ENCODE peak calls at places on chromosomes 6 and 20, in ten cellular contexts. One of them, this sample, is unnamed.

GRCh38 chr6:113758214-113758613 is 98.9 kb upstream of the MARCKS start:
- DNase-seq in aorta: no peak
- DNase-seq in CD8-positive, alpha-beta T cell: no peak
- DNase-seq in heart left ventricle: no peak
- DNase-seq in mucosa of descending colon: no peak
- DNase-seq in adrenal gland: no peak
- DNase-seq in left ventricle myocardium inferior: no peak
- DNase-seq in A549: no peak
- DNase-seq in psoas muscle: no peak
- DNase-seq in effector memory CD4-positive, alpha-beta T cell: no peak
- DNase-seq in this sample: no peak

GRCh38 chr6:94636780-94637385 is 940.5 kb upstream of the MANEA start:
- DNase-seq in aorta: no peak
- DNase-seq in left ventricle myocardium inferior: no peak
- DNase-seq in effector memory CD4-positive, alpha-beta T cell: no peak
- DNase-seq in mucosa of descending colon: no peak
- DNase-seq in psoas muscle: no peak
- DNase-seq in adrenal gland: no peak
- DNase-seq in A549: peak; percentile 33
- DNase-seq in CD8-positive, alpha-beta T cell: no peak
- DNase-seq in heart left ventricle: no peak
- DNase-seq in this sample: no peak

GRCh38 chr6:33727932-33728331 is 16.4 kb upstream of the UQCC2 start:
- DNase-seq in aorta: no peak
- DNase-seq in mucosa of descending colon: no peak
- DNase-seq in psoas muscle: peak; percentile 76
- DNase-seq in CD8-positive, alpha-beta T cell: no peak
- DNase-seq in adrenal gland: no peak
- DNase-seq in A549: no peak
- DNase-seq in heart left ventricle: peak; percentile 68
- DNase-seq in effector memory CD4-positive, alpha-beta T cell: no peak
- DNase-seq in left ventricle myocardium inferior: peak; percentile 60
- DNase-seq in this sample: peak; percentile 56

GRCh38 chr20:61502433-61502832 is 250.4 kb downstream of the CDH4 start:
- DNase-seq in psoas muscle: no peak
- DNase-seq in aorta: no peak
- DNase-seq in A549: no peak
- DNase-seq in left ventricle myocardium inferior: no peak
- DNase-seq in adrenal gland: no peak
- DNase-seq in mucosa of descending colon: no peak
- DNase-seq in effector memory CD4-positive, alpha-beta T cell: no peak
- DNase-seq in CD8-positive, alpha-beta T cell: no peak
- DNase-seq in heart left ventricle: no peak
- DNase-seq in this sample: no peak

GRCh38 chr6:148997863-148998262 is 251.0 kb downstream of the UST start:
- DNase-seq in CD8-positive, alpha-beta T cell: no peak
- DNase-seq in heart left ventricle: no peak
- DNase-seq in left ventricle myocardium inferior: no peak
- DNase-seq in effector memory CD4-positive, alpha-beta T cell: no peak
- DNase-seq in psoas muscle: no peak
- DNase-seq in aorta: no peak
- DNase-seq in adrenal gland: no peak
- DNase-seq in A549: no peak
- DNase-seq in mucosa of descending colon: no peak
- DNase-seq in this sample: no peak

GRCh38 chr20:23928788-23929187 is 49.2 kb upstream of the CST5 start:
- DNase-seq in A549: no peak
- DNase-seq in psoas muscle: no peak
- DNase-seq in effector memory CD4-positive, alpha-beta T cell: no peak
- DNase-seq in aorta: no peak
- DNase-seq in CD8-positive, alpha-beta T cell: peak; percentile 66
- DNase-seq in mucosa of descending colon: no peak
- DNase-seq in adrenal gland: no peak
- DNase-seq in heart left ventricle: no peak
- DNase-seq in left ventricle myocardium inferior: no peak
- DNase-seq in this sample: no peak

GRCh38 chr6:110395221-110395620 is 20.2 kb downstream of the DDO start:
- DNase-seq in effector memory CD4-positive, alpha-beta T cell: no peak
- DNase-seq in heart left ventricle: no peak
- DNase-seq in left ventricle myocardium inferior: no peak
- DNase-seq in CD8-positive, alpha-beta T cell: no peak
- DNase-seq in A549: no peak
- DNase-seq in mucosa of descending colon: no peak
- DNase-seq in psoas muscle: no peak
- DNase-seq in aorta: no peak
- DNase-seq in adrenal gland: peak; percentile 59
- DNase-seq in this sample: no peak

GRCh38 chr6:74250161-74250560 is 554.2 kb downstream of the CD109 start:
- DNase-seq in CD8-positive, alpha-beta T cell: no peak
- DNase-seq in psoas muscle: no peak
- DNase-seq in aorta: no peak
- DNase-seq in effector memory CD4-positive, alpha-beta T cell: no peak
- DNase-seq in heart left ventricle: no peak
- DNase-seq in adrenal gland: no peak
- DNase-seq in left ventricle myocardium inferior: no peak
- DNase-seq in mucosa of descending colon: no peak
- DNase-seq in A549: no peak
- DNase-seq in this sample: no peak

GRCh38 chr20:51700809-51701285 is 67.3 kb downstream of the ATP9A start:
- DNase-seq in effector memory CD4-positive, alpha-beta T cell: no peak
- DNase-seq in aorta: no peak
- DNase-seq in A549: peak; percentile 74
- DNase-seq in adrenal gland: peak; percentile 32
- DNase-seq in mucosa of descending colon: no peak
- DNase-seq in psoas muscle: no peak
- DNase-seq in left ventricle myocardium inferior: no peak
- DNase-seq in CD8-positive, alpha-beta T cell: no peak
- DNase-seq in heart left ventricle: no peak
- DNase-seq in this sample: no peak

GRCh38 chr6:135481786-135482369 is 15.7 kb downstream of the AHI1 start:
- DNase-seq in mucosa of descending colon: no peak
- DNase-seq in aorta: no peak
- DNase-seq in adrenal gland: no peak
- DNase-seq in CD8-positive, alpha-beta T cell: no peak
- DNase-seq in left ventricle myocardium inferior: no peak
- DNase-seq in psoas muscle: no peak
- DNase-seq in A549: no peak
- DNase-seq in heart left ventricle: no peak
- DNase-seq in effector memory CD4-positive, alpha-beta T cell: no peak
- DNase-seq in this sample: no peak
- H3K9me3 ChIP-seq in mucosa of descending colon: peaks cover 53% of the 10 kb centered on the region
- H3K9me3 ChIP-seq in aorta: peaks cover 2% of the 10 kb centered on the region
- H3K9me3 ChIP-seq in adrenal gland: no peaks in the 10 kb centered on the region
- H3K9me3 ChIP-seq in CD8-positive, alpha-beta T cell: peaks cover 4% of the 10 kb centered on the region
- H3K9me3 ChIP-seq in left ventricle myocardium inferior: peaks cover 55% of the 10 kb centered on the region
- H3K9me3 ChIP-seq in psoas muscle: peaks cover 26% of the 10 kb centered on the region
- H3K9me3 ChIP-seq in A549: peaks cover 59% of the 10 kb centered on the region
- H3K9me3 ChIP-seq in heart left ventricle: peaks cover 8% of the 10 kb centered on the region
- H3K9me3 ChIP-seq in effector memory CD4-positive, alpha-beta T cell: peaks cover 12% of the 10 kb centered on the region
- H3K9me3 ChIP-seq in this sample: peaks cover 4% of the 10 kb centered on the region

GRCh38 chr6:22754111-22754510 is 184.7 kb downstream of the HDGFL1 start:
- DNase-seq in aorta: no peak
- DNase-seq in A549: no peak
- DNase-seq in adrenal gland: no peak
- DNase-seq in psoas muscle: no peak
- DNase-seq in left ventricle myocardium inferior: no peak
- DNase-seq in CD8-positive, alpha-beta T cell: no peak
- DNase-seq in effector memory CD4-positive, alpha-beta T cell: no peak
- DNase-seq in heart left ventricle: no peak
- DNase-seq in mucosa of descending colon: no peak
- DNase-seq in this sample: no peak

GRCh38 chr6:22747576-22747975 is 178.2 kb downstream of the HDGFL1 start:
- DNase-seq in aorta: no peak
- DNase-seq in A549: no peak
- DNase-seq in heart left ventricle: no peak
- DNase-seq in adrenal gland: no peak
- DNase-seq in CD8-positive, alpha-beta T cell: no peak
- DNase-seq in effector memory CD4-positive, alpha-beta T cell: no peak
- DNase-seq in psoas muscle: no peak
- DNase-seq in left ventricle myocardium inferior: no peak
- DNase-seq in mucosa of descending colon: no peak
- DNase-seq in this sample: no peak

GRCh38 chr6:22752522-22752921 is 183.2 kb downstream of the HDGFL1 start:
- DNase-seq in CD8-positive, alpha-beta T cell: no peak
- DNase-seq in effector memory CD4-positive, alpha-beta T cell: no peak
- DNase-seq in aorta: no peak
- DNase-seq in left ventricle myocardium inferior: no peak
- DNase-seq in mucosa of descending colon: no peak
- DNase-seq in A549: no peak
- DNase-seq in psoas muscle: no peak
- DNase-seq in heart left ventricle: no peak
- DNase-seq in adrenal gland: no peak
- DNase-seq in this sample: no peak

GRCh38 chr6:22748681-22749080 is 179.3 kb downstream of the HDGFL1 start:
- DNase-seq in mucosa of descending colon: no peak
- DNase-seq in effector memory CD4-positive, alpha-beta T cell: no peak
- DNase-seq in heart left ventricle: no peak
- DNase-seq in psoas muscle: no peak
- DNase-seq in CD8-positive, alpha-beta T cell: no peak
- DNase-seq in adrenal gland: no peak
- DNase-seq in A549: no peak
- DNase-seq in left ventricle myocardium inferior: no peak
- DNase-seq in aorta: no peak
- DNase-seq in this sample: no peak
- H3K9me3 ChIP-seq in mucosa of descending colon: no peaks in the 10 kb centered on the region
- H3K9me3 ChIP-seq in effector memory CD4-positive, alpha-beta T cell: no peaks in the 10 kb centered on the region
- H3K9me3 ChIP-seq in heart left ventricle: no peaks in the 10 kb centered on the region
- H3K9me3 ChIP-seq in psoas muscle: no peaks in the 10 kb centered on the region
- H3K9me3 ChIP-seq in CD8-positive, alpha-beta T cell: no peaks in the 10 kb centered on the region
- H3K9me3 ChIP-seq in adrenal gland: no peaks in the 10 kb centered on the region
- H3K9me3 ChIP-seq in A549: no peaks in the 10 kb centered on the region
- H3K9me3 ChIP-seq in left ventricle myocardium inferior: peaks cover 4% of the 10 kb centered on the region
- H3K9me3 ChIP-seq in aorta: no peaks in the 10 kb centered on the region
- H3K9me3 ChIP-seq in this sample: no peaks in the 10 kb centered on the region

GRCh38 chr20:56268536-56268935 is 20.0 kb downstream of the MC3R start:
- DNase-seq in psoas muscle: no peak
- DNase-seq in effector memory CD4-positive, alpha-beta T cell: no peak
- DNase-seq in mucosa of descending colon: no peak
- DNase-seq in adrenal gland: no peak
- DNase-seq in CD8-positive, alpha-beta T cell: no peak
- DNase-seq in heart left ventricle: no peak
- DNase-seq in A549: no peak
- DNase-seq in aorta: no peak
- DNase-seq in left ventricle myocardium inferior: no peak
- DNase-seq in this sample: no peak

GRCh38 chr20:56274156-56274555 is 25.6 kb downstream of the MC3R start:
- DNase-seq in psoas muscle: no peak
- DNase-seq in aorta: no peak
- DNase-seq in CD8-positive, alpha-beta T cell: no peak
- DNase-seq in A549: no peak
- DNase-seq in left ventricle myocardium inferior: no peak
- DNase-seq in adrenal gland: no peak
- DNase-seq in effector memory CD4-positive, alpha-beta T cell: no peak
- DNase-seq in mucosa of descending colon: no peak
- DNase-seq in heart left ventricle: no peak
- DNase-seq in this sample: no peak

GRCh38 chr20:56273491-56273890 is 25.0 kb downstream of the MC3R start:
- DNase-seq in mucosa of descending colon: no peak
- DNase-seq in adrenal gland: no peak
- DNase-seq in effector memory CD4-positive, alpha-beta T cell: no peak
- DNase-seq in heart left ventricle: no peak
- DNase-seq in A549: no peak
- DNase-seq in psoas muscle: no peak
- DNase-seq in CD8-positive, alpha-beta T cell: no peak
- DNase-seq in aorta: no peak
- DNase-seq in left ventricle myocardium inferior: no peak
- DNase-seq in this sample: no peak

GRCh38 chr20:56271974-56272373 is 23.4 kb downstream of the MC3R start:
- DNase-seq in heart left ventricle: no peak
- DNase-seq in effector memory CD4-positive, alpha-beta T cell: no peak
- DNase-seq in psoas muscle: no peak
- DNase-seq in CD8-positive, alpha-beta T cell: no peak
- DNase-seq in adrenal gland: no peak
- DNase-seq in A549: no peak
- DNase-seq in left ventricle myocardium inferior: no peak
- DNase-seq in aorta: no peak
- DNase-seq in mucosa of descending colon: no peak
- DNase-seq in this sample: no peak
- H3K9me3 ChIP-seq in heart left ventricle: no peaks in the 10 kb centered on the region
- H3K9me3 ChIP-seq in effector memory CD4-positive, alpha-beta T cell: no peaks in the 10 kb centered on the region
- H3K9me3 ChIP-seq in psoas muscle: no peaks in the 10 kb centered on the region
- H3K9me3 ChIP-seq in CD8-positive, alpha-beta T cell: no peaks in the 10 kb centered on the region
- H3K9me3 ChIP-seq in adrenal gland: no peaks in the 10 kb centered on the region
- H3K9me3 ChIP-seq in A549: no peaks in the 10 kb centered on the region
- H3K9me3 ChIP-seq in left ventricle myocardium inferior: peaks cover 2% of the 10 kb centered on the region
- H3K9me3 ChIP-seq in aorta: no peaks in the 10 kb centered on the region
- H3K9me3 ChIP-seq in mucosa of descending colon: no peaks in the 10 kb centered on the region
- H3K9me3 ChIP-seq in this sample: no peaks in the 10 kb centered on the region

DNA sequence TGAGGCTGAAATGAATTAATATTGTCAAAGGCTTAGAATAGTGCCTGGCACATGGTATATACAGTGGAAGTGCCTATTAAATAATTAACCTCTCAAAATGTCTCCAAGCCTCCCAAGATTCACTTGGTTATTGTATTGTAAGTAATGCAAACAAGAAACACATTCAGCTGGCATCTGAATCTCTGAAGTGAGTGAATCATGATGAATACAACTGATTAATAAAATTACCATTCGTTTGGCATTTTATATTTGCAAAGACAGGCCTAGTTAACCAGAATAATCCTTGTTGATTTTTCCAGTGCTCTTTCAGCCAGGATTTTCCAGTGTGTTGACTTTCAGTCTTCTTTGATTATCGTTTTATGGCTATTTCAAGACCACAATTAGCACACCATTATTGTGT is 20.4 kb downstream of the SLC22A2 start:
- DNase-seq in effector memory CD4-positive, alpha-beta T cell: no peak
- DNase-seq in mucosa of descending colon: no peak
- DNase-seq in heart left ventricle: no peak
- DNase-seq in left ventricle myocardium inferior: no peak
- DNase-seq in adrenal gland: no peak
- DNase-seq in A549: no peak
- DNase-seq in CD8-positive, alpha-beta T cell: no peak
- DNase-seq in psoas muscle: no peak
- DNase-seq in aorta: no peak
- DNase-seq in this sample: no peak
- H3K9me3 ChIP-seq in effector memory CD4-positive, alpha-beta T cell: no peaks in the 10 kb centered on the region
- H3K9me3 ChIP-seq in mucosa of descending colon: peaks cover 13% of the 10 kb centered on the region
- H3K9me3 ChIP-seq in heart left ventricle: no peaks in the 10 kb centered on the region
- H3K9me3 ChIP-seq in left ventricle myocardium inferior: peaks cover 17% of the 10 kb centered on the region
- H3K9me3 ChIP-seq in adrenal gland: no peaks in the 10 kb centered on the region
- H3K9me3 ChIP-seq in A549: no peaks in the 10 kb centered on the region
- H3K9me3 ChIP-seq in CD8-positive, alpha-beta T cell: no peaks in the 10 kb centered on the region
- H3K9me3 ChIP-seq in psoas muscle: peaks cover 10% of the 10 kb centered on the region
- H3K9me3 ChIP-seq in aorta: no peaks in the 10 kb centered on the region
- H3K9me3 ChIP-seq in this sample: peaks cover 2% of the 10 kb centered on the region

DNA sequence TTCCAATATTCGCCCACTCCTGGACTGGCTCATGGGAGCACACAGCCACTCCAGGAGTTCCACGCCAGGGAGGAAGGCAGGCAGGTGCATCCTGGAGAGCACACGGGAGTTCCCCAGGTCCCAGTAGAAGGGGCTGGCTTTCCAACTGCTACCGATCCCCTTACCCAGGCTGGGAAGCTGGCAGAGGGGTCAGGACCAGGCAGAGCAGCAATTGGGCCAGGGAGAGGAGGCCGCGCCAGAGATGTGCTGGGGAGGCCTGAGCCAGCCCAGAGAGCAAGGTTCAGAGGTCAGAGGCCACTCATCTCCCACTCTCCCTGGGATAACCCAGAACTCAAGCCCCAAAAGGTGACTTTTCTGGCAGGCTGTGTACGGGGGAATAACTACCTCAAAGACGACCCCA is 111.0 kb downstream of the DLL1 start:
- DNase-seq in effector memory CD4-positive, alpha-beta T cell: no peak
- DNase-seq in adrenal gland: no peak
- DNase-seq in aorta: no peak
- DNase-seq in CD8-positive, alpha-beta T cell: no peak
- DNase-seq in mucosa of descending colon: no peak
- DNase-seq in A549: no peak
- DNase-seq in heart left ventricle: no peak
- DNase-seq in left ventricle myocardium inferior: no peak
- DNase-seq in psoas muscle: no peak
- DNase-seq in this sample: peak; percentile 58
- H3K9me3 ChIP-seq in effector memory CD4-positive, alpha-beta T cell: no peaks in the 10 kb centered on the region
- H3K9me3 ChIP-seq in adrenal gland: no peaks in the 10 kb centered on the region
- H3K9me3 ChIP-seq in aorta: no peaks in the 10 kb centered on the region
- H3K9me3 ChIP-seq in CD8-positive, alpha-beta T cell: no peaks in the 10 kb centered on the region
- H3K9me3 ChIP-seq in mucosa of descending colon: no peaks in the 10 kb centered on the region
- H3K9me3 ChIP-seq in A549: peaks cover 4% of the 10 kb centered on the region
- H3K9me3 ChIP-seq in heart left ventricle: no peaks in the 10 kb centered on the region
- H3K9me3 ChIP-seq in left ventricle myocardium inferior: no peaks in the 10 kb centered on the region
- H3K9me3 ChIP-seq in psoas muscle: no peaks in the 10 kb centered on the region
- H3K9me3 ChIP-seq in this sample: no peaks in the 10 kb centered on the region

This sample was measured in kidney.